ENCODE peak calls at places on chromosome 10, in six cellular contexts. D, V, M, H, O and C are unnamed samples. For H3K36me3 and H3K4me1, the result is how much of the 10 kb centered on the place peaks cover.

GRCh38 chr10:132166216-132166950 is 20.4 kb upstream of the DPYSL4 start:
- DNase-seq in D (no peak), V (no peak), M (no peak), H (no peak), O (no peak), C (peak)

GRCh38 chr10:114402871-114403544 is 1.3 kb downstream of the AFAP1L2 start:
- DNase-seq in D (no peak), V (no peak), M (no peak), H (no peak), O (peak), C (no peak)

GRCh38 chr10:72297281-72297967 is 23.7 kb downstream of the DDIT4 start:
- DNase-seq in D (peak), V (peak), M (peak), H (peak), O (peak), C (peak)

GRCh38 chr10:101297901-101298451 is 56.0 kb upstream of the BTRC start:
- DNase-seq in D (peak), V (peak), M (peak), H (peak), O (peak), C (peak)

GRCh38 chr10:88730864-88731263 is 24.8 kb downstream of the LIPK start:
- DNase-seq in D (peak), V (no peak), M (no peak), H (no peak), O (no peak), C (no peak)

GRCh38 chr10:62437696-62438095 is 63.5 kb downstream of the ZNF365 start:
- DNase-seq in D (peak), V (no peak), M (no peak), H (peak), O (no peak), C (no peak)

GRCh38 chr10:37671802-37672201 is 185.6 kb downstream of the ZNF248 start:
- DNase-seq in D (no peak), V (no peak), M (no peak), H (no peak), O (no peak), C (no peak)

GRCh38 chr10:96072673-96073072 is 29.3 kb downstream of the CCNJ start:
- DNase-seq in D (no peak), V (no peak), M (no peak), H (no peak), O (no peak), C (no peak)

DNA sequence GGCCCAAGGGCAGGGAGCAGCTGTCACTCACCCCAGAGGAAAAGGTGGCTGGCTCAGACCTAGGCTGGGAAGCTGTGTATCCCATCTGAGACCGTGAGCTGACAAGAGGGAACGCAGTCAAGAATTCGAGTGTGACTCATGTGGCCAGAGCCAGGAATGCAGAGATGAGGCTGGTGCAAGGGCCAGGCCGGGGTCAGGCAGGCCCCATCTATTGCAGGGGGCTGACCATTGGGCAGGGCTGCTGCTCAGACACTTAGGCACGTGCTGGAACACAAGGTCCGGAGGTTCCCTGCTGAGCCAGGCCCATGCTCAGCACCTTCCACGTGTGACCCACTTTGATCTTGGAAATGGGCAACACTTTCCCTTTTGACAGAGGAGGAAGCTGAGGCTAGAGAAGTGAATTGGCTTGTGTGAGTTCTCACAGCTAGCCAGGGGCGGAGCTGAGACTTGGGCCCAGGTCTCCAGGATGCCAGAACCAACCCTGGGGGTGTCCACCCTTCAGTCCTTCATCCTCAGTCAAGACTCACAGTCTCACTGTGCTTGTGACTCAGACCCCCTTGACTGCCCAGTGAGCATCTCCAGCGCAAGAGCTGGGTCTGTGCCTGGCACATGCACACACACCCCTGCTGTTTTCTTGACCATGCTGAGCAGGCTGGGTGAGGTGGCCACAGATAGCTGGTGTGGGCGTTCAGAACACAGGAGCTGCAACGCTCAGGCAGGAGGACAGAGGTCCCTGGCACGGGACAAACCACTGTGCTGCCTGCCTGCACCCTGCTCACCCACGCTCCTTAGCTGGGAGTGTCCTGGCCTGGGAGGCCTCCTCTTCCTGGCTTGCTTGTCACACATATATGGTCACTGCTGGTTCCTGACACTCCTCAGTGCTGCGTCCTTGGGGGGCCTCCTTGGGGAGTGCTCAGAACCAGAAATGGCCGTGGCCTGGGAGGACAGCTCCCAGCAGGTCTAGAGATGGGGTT is 47.6 kb upstream of the PPIF start:
- DNase-seq in D (no peak), V (no peak), M (peak), H (no peak), O (peak), C (no peak)
- H3K36me3 ChIP-seq in D (under half), V (half or more), M (half or more), H (under half), O (half or more), C (half or more)

GRCh38 chr10:125123363-125124113 is 36.8 kb downstream of the CTBP2 start:
- DNase-seq in D (peak), V (peak), M (peak), H (peak), O (peak), C (peak)
- H3K4me1 ChIP-seq in D (under half), V (half or more), M (under half), H (half or more), O (half or more), C (half or more)

GRCh38 chr10:73494213-73494612 is 1.6 kb downstream of the PPP3CB start:
- DNase-seq in D (no peak), V (no peak), M (no peak), H (no peak), O (no peak), C (no peak)

GRCh38 chr10:73495226-73495883 is 469 bp downstream of the PPP3CB start:
- DNase-seq in D (peak), V (peak), M (peak), H (peak), O (peak), C (peak)

GRCh38 chr10:73495884-73496674 is at the start of gene PPP3CB:
- DNase-seq in D (peak), V (peak), M (peak), H (peak), O (peak), C (peak)

GRCh38 chr10:73494877-73495225 is 973 bp downstream of the PPP3CB start:
- DNase-seq in D (no peak), V (no peak), M (no peak), H (no peak), O (no peak), C (no peak)

GRCh38 chr10:73493781-73494180 is 2.0 kb downstream of the PPP3CB start:
- DNase-seq in D (no peak), V (no peak), M (no peak), H (no peak), O (no peak), C (no peak)
- H3K4me3 ChIP-seq in D (no peak), V (no peak), M (no peak), H (no peak), O (no peak), C (no peak)

GRCh38 chr10:11280187-11280932 is 262.7 kb downstream of the CELF2 start:
- DNase-seq in D (no peak), V (no peak), M (no peak), H (no peak), O (peak), C (no peak)

GRCh38 chr10:11284291-11285085 is 266.8 kb downstream of the CELF2 start:
- DNase-seq in D (no peak), V (no peak), M (no peak), H (no peak), O (peak), C (no peak)

GRCh38 chr10:11282661-11283060 is 265.0 kb downstream of the CELF2 start:
- DNase-seq in D (no peak), V (no peak), M (no peak), H (no peak), O (peak), C (no peak)

GRCh38 chr10:11279286-11279685 is 261.6 kb downstream of the CELF2 start:
- DNase-seq in D (no peak), V (no peak), M (no peak), H (no peak), O (no peak), C (no peak)

DNA sequence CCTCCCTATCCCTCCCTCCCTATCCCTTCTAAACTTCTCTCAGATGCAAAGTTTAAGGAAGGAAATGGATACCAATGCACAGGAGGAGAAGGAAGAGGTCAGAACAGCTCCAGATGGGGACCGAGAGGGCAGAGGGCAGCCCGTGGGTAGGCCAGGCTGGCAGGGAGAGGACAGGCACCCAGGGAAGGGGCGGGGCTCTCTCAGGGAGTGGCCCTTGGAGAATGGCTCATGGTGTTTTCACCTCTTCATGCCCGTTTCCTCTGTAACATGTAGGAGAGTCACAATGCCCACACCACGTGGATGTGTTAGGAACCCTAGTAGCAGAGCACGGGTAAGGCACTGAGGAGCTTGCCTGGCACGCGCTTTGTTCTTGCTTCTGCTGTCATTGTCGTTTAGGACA is 264.5 kb downstream of the CELF2 start:
- DNase-seq in D (no peak), V (no peak), M (no peak), H (no peak), O (peak), C (no peak)
- H3K36me3 ChIP-seq in D (under half), V (under half), M (under half), H (under half), O (half or more), C (under half)

GRCh38 chr10:91590142-91590903 is 42.5 kb downstream of the PPP1R3C start:
- DNase-seq in D (peak), V (peak), M (peak), H (peak), O (peak), C (no peak)

GRCh38 chr10:91589656-91590035 is 43.2 kb downstream of the PPP1R3C start:
- DNase-seq in D (no peak), V (no peak), M (no peak), H (no peak), O (no peak), C (no peak)

GRCh38 chr10:91590904-91591791 is 41.7 kb downstream of the PPP1R3C start:
- DNase-seq in D (peak), V (peak), M (peak), H (peak), O (no peak), C (no peak)

GRCh38 chr10:91589015-91589655 is 43.7 kb downstream of the PPP1R3C start:
- DNase-seq in D (no peak), V (no peak), M (peak), H (peak), O (no peak), C (no peak)

GRCh38 chr10:91587710-91588638 is 44.9 kb downstream of the PPP1R3C start:
- DNase-seq in D (no peak), V (no peak), M (peak), H (peak), O (no peak), C (no peak)
- H3K4me1 ChIP-seq in D (under half), V (under half), M (half or more), H (under half), O (half or more), C (under half)

GRCh38 chr10:5030989-5031388 is 27.3 kb upstream of the AKR1C2 start:
- DNase-seq in D (no peak), V (no peak), M (no peak), H (no peak), O (no peak), C (no peak)

GRCh38 chr10:5036511-5036910 is 32.9 kb upstream of the AKR1C2 start:
- DNase-seq in D (no peak), V (no peak), M (no peak), H (no peak), O (no peak), C (no peak)

GRCh38 chr10:5035356-5035755 is 31.7 kb upstream of the AKR1C2 start:
- DNase-seq in D (no peak), V (no peak), M (no peak), H (no peak), O (no peak), C (no peak)

GRCh38 chr10:5033061-5033770 is 29.6 kb upstream of the AKR1C2 start:
- DNase-seq in D (no peak), V (no peak), M (no peak), H (no peak), O (no peak), C (no peak)

DNA sequence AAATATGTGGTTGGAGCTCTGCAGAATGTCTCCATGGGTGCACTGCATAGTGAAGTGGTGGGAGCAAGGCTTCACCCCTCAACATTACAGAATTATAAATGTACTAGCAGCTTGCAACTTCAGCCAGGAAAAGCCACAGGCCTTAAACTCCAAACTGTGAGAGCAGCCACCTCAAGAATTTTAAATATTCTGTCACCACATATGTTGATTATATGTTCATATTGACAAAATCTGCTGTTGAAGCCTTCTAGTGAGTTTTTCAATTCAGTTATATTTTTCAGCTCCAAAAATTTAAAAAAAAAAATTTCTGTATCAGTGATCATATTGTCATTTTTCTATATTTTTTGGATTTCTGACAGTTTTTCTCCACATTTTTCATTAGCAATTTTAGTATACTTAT is 30.9 kb upstream of the AKR1C2 start:
- DNase-seq in D (no peak), V (no peak), M (no peak), H (no peak), O (no peak), C (no peak)
- H3K4me3 ChIP-seq in D (no peak), V (no peak), M (no peak), H (no peak), O (no peak), C (no peak)

DNA sequence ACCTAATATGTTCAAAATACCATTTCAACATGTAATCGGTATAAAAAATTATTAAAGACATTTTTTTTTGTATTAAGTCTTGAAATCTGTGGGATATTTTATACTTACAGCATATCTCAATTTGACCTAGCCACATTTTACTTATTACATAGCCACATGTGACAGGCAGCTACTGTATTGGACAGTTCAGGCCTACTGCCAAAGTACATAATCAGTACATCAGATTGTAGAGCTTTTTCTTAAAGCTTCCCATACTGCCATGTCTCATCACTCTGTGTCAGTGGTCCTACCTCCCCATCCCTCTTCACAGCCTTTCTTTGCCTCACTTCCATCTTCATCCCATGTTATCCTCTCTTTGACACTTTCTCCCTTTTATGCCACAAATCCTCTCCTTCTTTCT is 43.0 kb downstream of the LOXL4 start:
- DNase-seq in D (no peak), V (no peak), M (no peak), H (no peak), O (no peak), C (no peak)
- H3K36me3 ChIP-seq in D (under half), V (under half), M (under half), H (under half), O (under half), C (under half)